ENCODE peak calls at places on chromosomes 2 and 18, in five cellular contexts. C is transverse colon, D is foreskin fibroblast, K is left ventricle myocardium inferior, Q is prostate gland. J is an unnamed sample.

GRCh38 chr2:204578928-204579598 is 33.8 kb downstream of the PARD3B start:
- DNase-seq in C (no peak), D (no peak), K (no peak), Q (no peak), J (no peak)

GRCh38 chr2:40220177-40220925 is 231.5 kb downstream of the SLC8A1 start:
- DNase-seq in C (peak), D (peak), K (peak), Q (no peak), J (peak)

GRCh38 chr2:160224060-160224459 is 24.0 kb upstream of the ITGB6 start:
- DNase-seq in C (no peak), D (peak), K (no peak), Q (no peak), J (peak)

GRCh38 chr2:28665041-28665704 is 86.5 kb upstream of the PPP1CB start:
- DNase-seq in C (peak), D (peak), K (peak), Q (peak), J (no peak)

GRCh38 chr2:221104391-221104811 is 467.7 kb downstream of the EPHA4 start:
- DNase-seq in C (no peak), D (peak), K (peak), Q (peak), J (peak)

GRCh38 chr2:173962036-173962435 is 3.1 kb downstream of the SP3 start:
- DNase-seq in C (no peak), D (peak), K (no peak), Q (no peak), J (peak)

GRCh38 chr2:234981197-234982095 is 29.6 kb downstream of the SH3BP4 start:
- DNase-seq in C (peak), D (peak), K (peak), Q (no peak), J (peak)

GRCh38 chr2:43133708-43134570 is 92.5 kb downstream of the ZFP36L2 start:
- DNase-seq in C (peak), D (no peak), K (no peak), Q (no peak), J (no peak)

GRCh38 chr2:197359859-197360258 is 49.3 kb upstream of the ANKRD44 start:
- DNase-seq in C (no peak), D (no peak), K (no peak), Q (no peak), J (no peak)

GRCh38 chr2:27027211-27027651 is 5.5 kb upstream of the TMEM214 start:
- DNase-seq in C (no peak), D (no peak), K (no peak), Q (no peak), J (no peak)

GRCh38 chr2:227450921-227451654 is 20.9 kb upstream of the AGFG1 start:
- DNase-seq in C (no peak), D (peak), K (no peak), Q (no peak), J (no peak)

GRCh38 chr18:61894751-61895524 is 2.1 kb upstream of the RNF152 start:
- DNase-seq in C (no peak), D (peak), K (no peak), Q (peak), J (no peak)

GRCh38 chr2:114426111-114426510 is 16.3 kb upstream of the DPP10 start:
- DNase-seq in C (no peak), D (no peak), K (no peak), Q (no peak), J (no peak)

GRCh38 chr18:58052960-58053359 is 8.9 kb downstream of the NEDD4L start:
- DNase-seq in C (no peak), D (no peak), K (no peak), Q (no peak), J (no peak)

DNA sequence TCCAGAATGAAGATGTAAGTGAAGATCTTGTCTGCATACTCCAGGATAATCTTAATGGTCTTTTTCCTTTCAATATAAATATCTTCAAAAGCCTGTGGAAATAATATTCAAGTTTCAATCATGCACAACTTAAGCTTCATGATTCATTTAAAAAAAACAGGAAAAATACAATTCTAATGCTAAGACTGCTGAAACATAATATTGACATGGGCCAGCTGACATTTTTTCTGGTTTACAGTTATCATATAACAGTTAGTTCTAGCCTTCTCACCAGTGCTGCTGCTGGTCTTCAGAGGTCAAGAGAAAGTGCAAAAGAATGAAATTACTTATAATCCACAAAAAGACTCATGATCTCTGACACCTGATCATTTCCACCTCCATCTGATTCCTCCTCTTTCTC is 110.4 kb upstream of the SCN1A start:
- DNase-seq in C (no peak), D (peak), K (no peak), Q (no peak), J (no peak)
- H3K4me3 ChIP-seq in C (no peak), D (no peak), K (no peak), Q (no peak), J (no peak)

DNA sequence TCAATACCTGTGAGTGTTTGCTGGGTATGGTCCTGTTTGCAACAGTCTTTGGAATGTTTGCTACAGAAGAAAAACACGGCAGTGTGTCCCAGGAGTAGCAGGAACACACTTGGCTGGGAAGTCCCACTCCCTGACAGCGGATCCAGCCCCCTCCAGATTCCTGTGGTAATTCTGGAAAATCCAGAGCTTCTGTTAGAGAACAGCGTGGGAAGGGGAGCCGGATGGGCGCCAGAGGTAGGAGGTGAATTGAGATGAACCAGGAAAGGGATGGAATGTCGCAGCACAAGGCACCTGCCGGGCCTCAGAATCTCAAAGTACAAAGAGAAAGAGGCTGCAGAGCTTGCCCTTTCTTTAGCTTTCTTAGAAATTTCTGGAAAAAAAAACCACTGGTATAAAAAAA is 221.9 kb downstream of the MYT1L start:
- DNase-seq in C (no peak), D (no peak), K (no peak), Q (no peak), J (no peak)
- TF ChIP-seq CTCF in C (no peak), D (no peak), K (no peak), Q (no peak), J (no peak)

DNA sequence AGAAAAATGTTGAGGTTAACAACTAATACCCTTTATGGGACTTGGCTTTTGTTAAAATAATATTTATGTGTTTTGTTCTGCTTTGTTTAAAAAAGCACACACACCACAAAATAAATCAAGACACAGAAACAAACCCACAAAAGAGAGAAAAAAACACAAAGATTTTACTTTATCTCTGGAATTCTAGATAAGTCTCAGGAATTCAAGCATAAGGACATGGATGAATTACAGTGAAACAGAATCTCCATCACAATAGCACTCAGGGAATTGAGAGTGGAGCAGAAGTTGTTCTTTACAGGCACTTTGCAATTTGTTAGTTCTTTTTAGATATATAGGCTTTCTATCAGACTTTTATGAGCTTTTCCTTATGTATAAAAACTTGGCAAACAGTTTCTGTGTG is 360.9 kb upstream of the ZC3H15 start:
- DNase-seq in C (no peak), D (no peak), K (no peak), Q (no peak), J (no peak)
- H3K4me3 ChIP-seq in C (no peak), D (no peak), K (no peak), Q (no peak), J (no peak)

GRCh38 chr2:134365356-134365755 is 111.5 kb downstream of the MGAT5 start:
- DNase-seq in C (no peak), D (peak), K (no peak), Q (no peak), J (peak)
- TF ChIP-seq CTCF in C (no peak), D (no peak), K (peak), Q (no peak), J (peak)

GRCh38 chr2:188966728-188967127 is 7.4 kb upstream of the COL3A1 start:
- DNase-seq in C (no peak), D (no peak), K (no peak), Q (no peak), J (no peak)

GRCh38 chr2:188965554-188965953 is 8.6 kb upstream of the COL3A1 start:
- DNase-seq in C (no peak), D (no peak), K (no peak), Q (no peak), J (no peak)

GRCh38 chr2:188963738-188964137 is 10.4 kb upstream of the COL3A1 start:
- DNase-seq in C (no peak), D (no peak), K (no peak), Q (no peak), J (no peak)

GRCh38 chr2:188965147-188965546 is 9.0 kb upstream of the COL3A1 start:
- DNase-seq in C (no peak), D (no peak), K (no peak), Q (no peak), J (no peak)

DNA sequence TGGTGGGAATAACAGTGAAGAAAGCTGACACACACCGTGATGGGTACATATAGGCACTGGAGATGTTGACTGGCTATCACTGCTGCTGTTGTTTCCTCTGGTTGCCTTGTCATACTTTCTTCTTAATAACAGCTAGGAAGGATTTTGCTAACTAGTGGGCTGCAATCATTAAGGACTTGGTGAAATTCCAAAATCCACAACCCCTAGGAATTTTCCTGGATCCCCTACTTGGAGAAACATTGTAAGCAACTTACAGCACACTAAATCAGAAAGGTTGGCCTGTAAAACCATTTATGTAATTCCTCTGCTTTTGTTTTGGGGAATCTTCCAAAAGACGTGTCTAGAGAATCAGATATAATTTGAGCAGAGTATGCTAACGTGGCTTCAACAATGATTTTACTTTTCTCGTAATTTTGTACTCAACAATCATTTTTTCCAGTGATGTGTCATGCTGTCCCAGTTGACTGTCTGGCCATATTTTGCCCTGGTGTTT is 8.0 kb upstream of the COL3A1 start:
- DNase-seq in C (no peak), D (no peak), K (no peak), Q (no peak), J (no peak)
- H3K4me3 ChIP-seq in C (no peak), D (no peak), K (no peak), Q (no peak), J (no peak)

GRCh38 chr2:152335016-152335850 is at the start of gene FMNL2:
- DNase-seq in C (peak), D (peak), K (peak), Q (peak), J (peak)
- TF ChIP-seq CTCF in C (no peak), D (no peak), K (no peak), Q (no peak), J (no peak)

GRCh38 chr18:34493566-34494358 is 216.3 kb upstream of the DTNA start:
- DNase-seq in C (no peak), D (peak), K (peak), Q (no peak), J (peak)

GRCh38 chr18:34492652-34493051 is 217.4 kb upstream of the DTNA start:
- DNase-seq in C (no peak), D (peak), K (no peak), Q (no peak), J (peak)

GRCh38 chr18:34493099-34493544 is 217.0 kb upstream of the DTNA start:
- DNase-seq in C (peak), D (peak), K (peak), Q (peak), J (peak)

GRCh38 chr18:34495434-34495833 is 214.7 kb upstream of the DTNA start:
- DNase-seq in C (no peak), D (peak), K (no peak), Q (no peak), J (no peak)

DNA sequence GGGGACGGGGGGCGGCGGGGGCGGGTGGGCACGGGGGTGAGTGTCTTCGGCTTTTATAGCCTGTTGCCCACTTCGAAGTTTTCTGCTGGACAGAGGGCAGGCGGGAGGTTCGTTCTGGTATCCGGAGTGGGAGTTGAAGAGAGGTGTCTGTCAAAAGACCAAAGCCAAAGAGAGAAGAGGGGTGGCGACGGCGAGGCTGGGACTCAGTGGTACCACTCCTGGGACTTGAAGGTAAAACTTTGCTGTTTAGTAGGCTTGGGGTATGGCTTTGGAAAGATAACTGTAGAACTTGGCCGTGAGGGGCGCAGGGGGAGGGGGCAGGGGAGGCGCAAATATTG is 215.8 kb upstream of the DTNA start:
- DNase-seq in C (no peak), D (no peak), K (peak), Q (no peak), J (no peak)
- H3K4me3 ChIP-seq in C (peak), D (no peak), K (peak), Q (peak), J (no peak)

DNA sequence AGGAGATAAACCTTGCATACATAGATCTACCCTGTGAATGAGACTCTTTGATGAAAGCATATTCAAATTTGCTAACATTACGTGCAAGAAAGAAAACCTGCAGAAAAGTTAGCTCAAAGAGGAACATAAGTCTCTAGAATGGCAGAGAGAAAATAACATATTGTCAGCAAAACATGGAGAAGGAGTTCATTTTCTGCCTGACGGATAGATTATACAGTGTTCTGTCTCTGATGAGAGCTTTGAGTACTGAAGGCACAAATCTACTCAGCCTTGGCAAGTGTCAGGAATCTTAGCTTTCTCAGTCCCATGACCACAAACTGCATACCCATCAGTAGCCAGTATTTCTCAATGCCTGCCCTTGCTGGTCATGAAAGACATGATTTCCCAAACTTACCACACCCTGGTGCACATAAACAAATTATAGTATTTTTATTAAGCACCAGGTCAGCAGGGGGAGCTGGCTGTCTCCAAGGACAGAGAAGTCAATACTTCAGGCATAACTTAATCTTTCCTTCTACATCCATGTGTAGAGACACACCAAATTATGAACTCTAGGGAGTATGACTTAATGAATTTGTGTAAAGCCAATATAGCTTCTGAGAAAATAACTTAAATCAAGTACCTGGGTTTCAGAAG is 401.2 kb upstream of the SOX11 start:
- DNase-seq in C (no peak), D (no peak), K (no peak), Q (no peak), J (no peak)
- TF ChIP-seq CTCF in C (no peak), D (no peak), K (no peak), Q (no peak), J (no peak)

GRCh38 chr2:240558229-240558885 is 569 bp upstream of the ANKMY1 start:
- DNase-seq in C (no peak), D (no peak), K (no peak), Q (no peak), J (no peak)
- H3K4me3 ChIP-seq in C (no peak), D (peak), K (peak), Q (peak), J (peak)

J was measured in epithelial cell of esophagus.